ENCODE peak calls at places on chromosome 21, in six cellular contexts. One of them, this sample, is unnamed.

GRCh38 chr21:17045214-17045835 is 467.5 kb upstream of the CXADR start:
- DNase-seq in A549: peak; percentile 7
- DNase-seq in WTC11: no peak
- DNase-seq in K562: no peak
- DNase-seq in HepG2: no peak
- DNase-seq in H1: no peak
- DNase-seq in this sample: peak; percentile 37

GRCh38 chr21:36877741-36878140 is 88.7 kb downstream of the HLCS start:
- DNase-seq in A549: no peak
- DNase-seq in WTC11: no peak
- DNase-seq in K562: no peak
- DNase-seq in HepG2: no peak
- DNase-seq in H1: no peak
- DNase-seq in this sample: no peak

GRCh38 chr21:23853796-23854379 is 1753.4 kb downstream of the MRPL39 start:
- DNase-seq in A549: peak; percentile 1
- DNase-seq in WTC11: no peak
- DNase-seq in K562: peak; percentile 16
- DNase-seq in HepG2: no peak
- DNase-seq in H1: no peak
- DNase-seq in this sample: peak; percentile 24

GRCh38 chr21:19120591-19120990 is 717.0 kb upstream of the TMPRSS15 start:
- DNase-seq in A549: no peak
- DNase-seq in WTC11: peak; percentile 11
- DNase-seq in K562: no peak
- DNase-seq in HepG2: no peak
- DNase-seq in H1: peak; percentile 59
- DNase-seq in this sample: no peak

GRCh38 chr21:36254106-36254941 is 65.7 kb upstream of the MORC3 start:
- DNase-seq in A549: no peak
- DNase-seq in WTC11: no peak
- DNase-seq in K562: no peak
- DNase-seq in HepG2: peak; percentile 17
- DNase-seq in H1: no peak
- DNase-seq in this sample: no peak

GRCh38 chr21:20882462-20883415 is 115.5 kb upstream of the NCAM2 start:
- DNase-seq in A549: peak; percentile 3
- DNase-seq in WTC11: peak; percentile 47
- DNase-seq in K562: peak; percentile 23
- DNase-seq in HepG2: no peak
- DNase-seq in H1: peak; percentile 27
- DNase-seq in this sample: peak; percentile 16

GRCh38 chr21:43865471-43866181 is 603 bp downstream of the AGPAT3 start:
- DNase-seq in A549: no peak
- DNase-seq in WTC11: no peak
- DNase-seq in K562: peak; percentile 83
- DNase-seq in HepG2: no peak
- DNase-seq in H1: no peak
- DNase-seq in this sample: no peak

GRCh38 chr21:36068748-36069398 is 951 bp upstream of the CBR1 start:
- DNase-seq in A549: no peak
- DNase-seq in WTC11: no peak
- DNase-seq in K562: no peak
- DNase-seq in HepG2: no peak
- DNase-seq in H1: no peak
- DNase-seq in this sample: no peak

GRCh38 chr21:35475768-35476167 is 426.7 kb upstream of the RUNX1 start:
- DNase-seq in A549: no peak
- DNase-seq in WTC11: no peak
- DNase-seq in K562: no peak
- DNase-seq in HepG2: no peak
- DNase-seq in H1: no peak
- DNase-seq in this sample: peak; percentile 49

GRCh38 chr21:38354231-38354630 is 97.4 kb downstream of the KCNJ15 start:
- DNase-seq in A549: no peak
- DNase-seq in WTC11: no peak
- DNase-seq in K562: no peak
- DNase-seq in HepG2: no peak
- DNase-seq in H1: no peak
- DNase-seq in this sample: no peak

GRCh38 chr21:38920631-38921398 is 115.1 kb downstream of the ETS2 start:
- DNase-seq in A549: peak; percentile 18
- DNase-seq in WTC11: no peak
- DNase-seq in K562: no peak
- DNase-seq in HepG2: no peak
- DNase-seq in H1: no peak
- DNase-seq in this sample: no peak

GRCh38 chr21:40194181-40194580 is 326.9 kb downstream of the PCP4 start:
- DNase-seq in A549: no peak
- DNase-seq in WTC11: no peak
- DNase-seq in K562: no peak
- DNase-seq in HepG2: no peak
- DNase-seq in H1: no peak
- DNase-seq in this sample: no peak

GRCh38 chr21:41499920-41500319 is 8.0 kb downstream of the TMPRSS2 start:
- DNase-seq in A549: no peak
- DNase-seq in WTC11: no peak
- DNase-seq in K562: no peak
- DNase-seq in HepG2: no peak
- DNase-seq in H1: no peak
- DNase-seq in this sample: no peak
- TF ChIP-seq JUN in A549: no peak
- TF ChIP-seq JUN in WTC11: no peak
- TF ChIP-seq JUN in K562: no peak
- TF ChIP-seq JUN in HepG2: no peak
- TF ChIP-seq JUN in H1: no peak
- TF ChIP-seq JUN in this sample: no peak

DNA sequence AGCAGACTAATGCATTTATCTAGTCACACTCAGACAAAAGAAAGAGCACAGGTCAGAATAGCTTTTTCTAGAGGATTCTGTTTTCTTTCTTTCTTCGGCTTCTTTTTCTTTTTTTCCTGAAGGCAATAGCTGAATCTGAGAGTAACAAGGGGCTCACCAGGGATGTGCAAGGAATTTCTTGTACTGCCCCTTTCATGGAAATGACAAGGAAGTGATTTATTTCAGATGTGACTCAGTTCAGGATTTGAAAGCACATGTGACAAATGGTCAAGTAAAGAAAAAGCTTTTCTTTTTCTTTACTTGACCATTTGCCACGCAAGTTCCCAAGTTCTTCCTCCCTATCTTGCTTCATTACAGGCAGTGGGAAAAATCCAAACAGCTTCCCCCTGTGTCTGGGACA is 202.0 kb downstream of the GABPA start:
- DNase-seq in A549: no peak
- DNase-seq in WTC11: no peak
- DNase-seq in K562: no peak
- DNase-seq in HepG2: no peak
- DNase-seq in H1: no peak
- DNase-seq in this sample: peak; percentile 66
- TF ChIP-seq JUN in A549: no peak
- TF ChIP-seq JUN in WTC11: no peak
- TF ChIP-seq JUN in K562: no peak
- TF ChIP-seq JUN in HepG2: no peak
- TF ChIP-seq JUN in H1: no peak
- TF ChIP-seq JUN in this sample: peak; percentile 19

GRCh38 chr21:33015091-33015490 is 10.6 kb upstream of the OLIG2 start:
- DNase-seq in A549: no peak
- DNase-seq in WTC11: no peak
- DNase-seq in K562: no peak
- DNase-seq in HepG2: no peak
- DNase-seq in H1: no peak
- DNase-seq in this sample: no peak

GRCh38 chr21:33011462-33011861 is 14.3 kb upstream of the OLIG2 start:
- DNase-seq in A549: peak; percentile 76
- DNase-seq in WTC11: no peak
- DNase-seq in K562: no peak
- DNase-seq in HepG2: peak; percentile 57
- DNase-seq in H1: no peak
- DNase-seq in this sample: no peak

GRCh38 chr21:33018707-33019455 is 6.9 kb upstream of the OLIG2 start:
- DNase-seq in A549: no peak
- DNase-seq in WTC11: no peak
- DNase-seq in K562: no peak
- DNase-seq in HepG2: no peak
- DNase-seq in H1: no peak
- DNase-seq in this sample: no peak

GRCh38 chr21:33013618-33014017 is 12.1 kb upstream of the OLIG2 start:
- DNase-seq in A549: no peak
- DNase-seq in WTC11: no peak
- DNase-seq in K562: no peak
- DNase-seq in HepG2: no peak
- DNase-seq in H1: no peak
- DNase-seq in this sample: no peak

DNA sequence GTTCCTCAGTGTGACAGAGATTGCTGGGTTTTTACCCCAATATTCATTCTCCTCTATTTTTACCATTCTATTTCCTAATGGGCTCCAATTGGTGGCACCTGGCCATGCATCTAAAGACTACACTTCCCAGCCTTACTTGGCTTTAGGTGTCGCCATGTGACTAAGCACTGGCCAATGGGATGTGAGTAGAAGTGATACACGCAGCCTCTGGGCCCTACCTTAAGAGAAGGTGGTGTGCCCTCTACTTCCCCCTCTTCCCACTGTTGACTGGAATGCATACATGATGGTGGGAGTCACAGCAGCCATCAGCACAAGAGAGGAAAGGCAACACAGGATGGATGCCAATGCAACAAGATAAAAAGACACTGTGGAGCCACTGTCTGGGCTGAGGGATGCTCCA is 11.4 kb upstream of the OLIG2 start:
- DNase-seq in A549: no peak
- DNase-seq in WTC11: no peak
- DNase-seq in K562: no peak
- DNase-seq in HepG2: no peak
- DNase-seq in H1: no peak
- DNase-seq in this sample: no peak
- TF ChIP-seq JUN in A549: no peak
- TF ChIP-seq JUN in WTC11: no peak
- TF ChIP-seq JUN in K562: no peak
- TF ChIP-seq JUN in HepG2: no peak
- TF ChIP-seq JUN in H1: no peak
- TF ChIP-seq JUN in this sample: no peak

DNA sequence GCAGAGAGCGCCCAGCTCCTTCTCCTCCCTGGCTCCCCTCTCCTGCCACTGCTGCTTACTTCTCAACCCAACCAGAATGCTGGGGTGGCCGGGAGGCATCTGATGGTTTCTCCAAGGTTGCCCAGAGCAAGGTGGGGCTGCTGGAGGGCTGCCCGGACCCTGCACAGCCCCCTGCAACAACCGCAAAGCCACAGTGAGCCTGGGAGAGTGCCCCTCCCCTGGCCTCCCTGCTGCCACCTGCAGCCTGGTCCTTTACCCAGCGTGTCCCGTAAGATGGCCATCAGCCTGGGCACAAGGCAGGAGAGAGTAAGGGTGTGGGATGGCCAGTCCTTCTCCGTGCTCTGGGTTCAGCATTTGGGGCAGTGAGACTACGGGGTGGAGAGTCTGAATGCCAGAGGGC is 17.0 kb downstream of the MX2 start:
- DNase-seq in A549: no peak
- DNase-seq in WTC11: no peak
- DNase-seq in K562: no peak
- DNase-seq in HepG2: no peak
- DNase-seq in H1: no peak
- DNase-seq in this sample: no peak
- TF ChIP-seq JUN in A549: no peak
- TF ChIP-seq JUN in WTC11: no peak
- TF ChIP-seq JUN in K562: no peak
- TF ChIP-seq JUN in HepG2: no peak
- TF ChIP-seq JUN in H1: no peak
- TF ChIP-seq JUN in this sample: no peak

DNA sequence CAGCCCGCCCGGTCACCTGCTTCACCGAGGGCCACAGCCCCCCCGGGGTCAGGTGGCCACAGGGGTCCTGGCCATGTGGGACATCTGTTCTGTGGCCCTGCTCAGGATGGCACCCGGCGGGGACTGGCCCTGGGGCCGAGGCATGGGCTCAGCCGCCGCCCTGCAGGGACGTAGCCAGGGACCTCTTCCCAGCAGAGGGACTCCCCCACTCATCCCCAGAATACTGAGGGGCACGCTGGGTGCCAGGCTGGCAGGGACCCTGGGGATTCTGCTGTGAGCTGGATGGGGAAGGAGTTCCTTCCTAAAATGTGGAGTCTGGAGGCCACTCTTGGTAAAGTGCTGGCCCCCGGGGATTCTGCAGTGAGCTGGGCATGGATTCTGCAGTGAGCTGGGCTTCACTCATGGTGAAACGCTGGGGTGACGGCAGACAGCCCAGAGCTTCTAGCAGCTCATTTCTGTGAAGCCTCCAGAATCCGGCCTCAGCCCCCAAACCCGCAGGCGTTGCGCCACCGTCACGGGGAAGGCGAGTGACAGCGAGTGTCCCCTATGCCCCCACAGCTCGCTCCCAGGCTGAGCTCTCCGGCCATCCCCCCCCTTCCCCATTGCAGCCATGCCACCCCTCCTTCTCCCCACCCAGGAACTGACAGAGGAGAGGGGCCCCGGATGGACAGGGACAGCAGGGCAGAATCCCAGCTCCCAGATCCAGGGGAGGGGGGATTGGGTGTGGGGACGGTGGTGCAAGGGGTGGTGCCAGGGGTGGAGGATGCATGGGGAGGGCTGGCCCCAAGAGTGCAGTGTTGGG is 1.4 kb downstream of the ITGB2 start:
- DNase-seq in A549: no peak
- DNase-seq in WTC11: no peak
- DNase-seq in K562: no peak
- DNase-seq in HepG2: no peak
- DNase-seq in H1: no peak
- DNase-seq in this sample: no peak
- TF ChIP-seq JUN in A549: no peak
- TF ChIP-seq JUN in WTC11: no peak
- TF ChIP-seq JUN in K562: no peak
- TF ChIP-seq JUN in HepG2: no peak
- TF ChIP-seq JUN in H1: no peak
- TF ChIP-seq JUN in this sample: no peak

GRCh38 chr21:44866780-44867179 is 6.7 kb downstream of the PTTG1IP start:
- DNase-seq in A549: no peak
- DNase-seq in WTC11: no peak
- DNase-seq in K562: no peak
- DNase-seq in HepG2: peak; percentile 45
- DNase-seq in H1: no peak
- DNase-seq in this sample: peak; percentile 84
- TF ChIP-seq JUN in A549: no peak
- TF ChIP-seq JUN in WTC11: no peak
- TF ChIP-seq JUN in K562: no peak
- TF ChIP-seq JUN in HepG2: no peak
- TF ChIP-seq JUN in H1: no peak
- TF ChIP-seq JUN in this sample: peak; percentile 50

This sample was measured in endothelial cell of umbilical vein.